ENCODE peak calls at places on chromosome 19, in four cellular contexts. One of them, this sample, is unnamed.

GRCh38 chr19:13016628-13017305 is 21.5 kb downstream of the NFIX start:
- DNase-seq in OCI-LY7: no peak
- DNase-seq in nephron progenitor cell: no peak
- DNase-seq in HFF-Myc: no peak
- DNase-seq in this sample: no peak

GRCh38 chr19:35249146-35249847 is 495 bp downstream of the LSR start:
- DNase-seq in OCI-LY7: peak; percentile 42
- DNase-seq in nephron progenitor cell: no peak
- DNase-seq in HFF-Myc: no peak
- DNase-seq in this sample: peak; percentile 45

GRCh38 chr19:17052439-17052838 is 22.8 kb downstream of the HAUS8 start:
- DNase-seq in OCI-LY7: peak; percentile 44
- DNase-seq in nephron progenitor cell: peak; percentile 48
- DNase-seq in HFF-Myc: no peak
- DNase-seq in this sample: no peak

GRCh38 chr19:42401365-42402303 is 11.5 kb upstream of the CNFN start:
- DNase-seq in OCI-LY7: peak; percentile 72
- DNase-seq in nephron progenitor cell: peak; percentile 89
- DNase-seq in HFF-Myc: peak; percentile 56
- DNase-seq in this sample: peak; percentile 80

GRCh38 chr19:17468302-17469091 is 1.8 kb upstream of the SLC27A1 start:
- DNase-seq in OCI-LY7: no peak
- DNase-seq in nephron progenitor cell: no peak
- DNase-seq in HFF-Myc: no peak
- DNase-seq in this sample: no peak

GRCh38 chr19:9009935-9010651 is at the start of gene MUC16:
- DNase-seq in OCI-LY7: no peak
- DNase-seq in nephron progenitor cell: no peak
- DNase-seq in HFF-Myc: no peak
- DNase-seq in this sample: no peak

GRCh38 chr19:40445637-40445944 is 1.5 kb upstream of the SERTAD3 start:
- DNase-seq in OCI-LY7: no peak
- DNase-seq in nephron progenitor cell: no peak
- DNase-seq in HFF-Myc: no peak
- DNase-seq in this sample: no peak

GRCh38 chr19:29383696-29384095 is 142.1 kb upstream of the VSTM2B start:
- DNase-seq in OCI-LY7: no peak
- DNase-seq in nephron progenitor cell: no peak
- DNase-seq in HFF-Myc: no peak
- DNase-seq in this sample: no peak

GRCh38 chr19:7216373-7216902 is 77.8 kb downstream of the INSR start:
- DNase-seq in OCI-LY7: no peak
- DNase-seq in nephron progenitor cell: no peak
- DNase-seq in HFF-Myc: no peak
- DNase-seq in this sample: peak; percentile 73

GRCh38 chr19:35451278-35452096 is 3.4 kb downstream of the FFAR2 start:
- DNase-seq in OCI-LY7: peak; percentile 43
- DNase-seq in nephron progenitor cell: no peak
- DNase-seq in HFF-Myc: no peak
- DNase-seq in this sample: peak; percentile 83

GRCh38 chr19:33125929-33126388 is 6.0 kb upstream of the WDR88 start:
- DNase-seq in OCI-LY7: peak; percentile 59
- DNase-seq in nephron progenitor cell: peak; percentile 53
- DNase-seq in HFF-Myc: peak; percentile 48
- DNase-seq in this sample: peak; percentile 84

GRCh38 chr19:57267294-57267693 is 13.0 kb upstream of the ZNF460 start:
- DNase-seq in OCI-LY7: no peak
- DNase-seq in nephron progenitor cell: no peak
- DNase-seq in HFF-Myc: no peak
- DNase-seq in this sample: no peak

GRCh38 chr19:7417671-7418324 is 69.1 kb downstream of the ARHGEF18 start:
- DNase-seq in OCI-LY7: no peak
- DNase-seq in nephron progenitor cell: no peak
- DNase-seq in HFF-Myc: no peak
- DNase-seq in this sample: no peak

GRCh38 chr19:32456406-32456805 is 50.8 kb downstream of the DPY19L3 start:
- DNase-seq in OCI-LY7: no peak
- DNase-seq in nephron progenitor cell: no peak
- DNase-seq in HFF-Myc: no peak
- DNase-seq in this sample: no peak

GRCh38 chr19:4057913-4058695 is 8.6 kb downstream of the ZBTB7A start:
- DNase-seq in OCI-LY7: no peak
- DNase-seq in nephron progenitor cell: no peak
- DNase-seq in HFF-Myc: peak; percentile 68
- DNase-seq in this sample: no peak
- TF ChIP-seq CTCF in OCI-LY7: no peak
- TF ChIP-seq CTCF in nephron progenitor cell: no peak
- TF ChIP-seq CTCF in HFF-Myc: peak; percentile 16
- TF ChIP-seq CTCF in this sample: no peak

DNA sequence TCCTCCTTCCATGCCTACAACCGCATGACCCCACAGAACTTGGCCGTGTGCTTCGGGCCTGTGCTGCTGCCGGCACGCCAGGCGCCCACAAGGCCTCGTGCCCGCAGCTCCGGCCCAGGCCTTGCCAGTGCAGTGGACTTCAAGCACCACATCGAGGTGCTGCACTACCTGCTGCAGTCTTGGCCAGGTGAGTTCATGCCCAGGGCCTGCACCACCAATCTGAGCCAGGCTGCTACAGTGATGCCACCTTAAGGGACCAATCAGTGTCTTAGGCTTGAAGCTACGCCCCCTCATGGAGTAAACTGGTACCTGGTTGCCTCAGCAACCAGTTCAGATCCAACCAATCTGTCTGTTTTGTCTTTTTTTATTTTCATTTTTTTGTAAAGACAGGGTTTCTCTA is 5.2 kb downstream of the SYDE1 start:
- DNase-seq in OCI-LY7: peak; percentile 13
- DNase-seq in nephron progenitor cell: no peak
- DNase-seq in HFF-Myc: no peak
- DNase-seq in this sample: no peak
- TF ChIP-seq CTCF in OCI-LY7: peak; percentile 37
- TF ChIP-seq CTCF in nephron progenitor cell: no peak
- TF ChIP-seq CTCF in HFF-Myc: no peak
- TF ChIP-seq CTCF in this sample: no peak

GRCh38 chr19:1943661-1944087 is 2.7 kb downstream of the CSNK1G2 start:
- DNase-seq in OCI-LY7: no peak
- DNase-seq in nephron progenitor cell: no peak
- DNase-seq in HFF-Myc: no peak
- DNase-seq in this sample: no peak

GRCh38 chr19:1944088-1944915 is 3.3 kb downstream of the CSNK1G2 start:
- DNase-seq in OCI-LY7: no peak
- DNase-seq in nephron progenitor cell: no peak
- DNase-seq in HFF-Myc: no peak
- DNase-seq in this sample: no peak

GRCh38 chr19:1941146-1942077 is at the start of gene CSNK1G2:
- DNase-seq in OCI-LY7: no peak
- DNase-seq in nephron progenitor cell: peak; percentile 37
- DNase-seq in HFF-Myc: no peak
- DNase-seq in this sample: no peak

GRCh38 chr19:1942934-1943555 is 2.1 kb downstream of the CSNK1G2 start:
- DNase-seq in OCI-LY7: peak; percentile 37
- DNase-seq in nephron progenitor cell: peak; percentile 30
- DNase-seq in HFF-Myc: no peak
- DNase-seq in this sample: no peak

DNA sequence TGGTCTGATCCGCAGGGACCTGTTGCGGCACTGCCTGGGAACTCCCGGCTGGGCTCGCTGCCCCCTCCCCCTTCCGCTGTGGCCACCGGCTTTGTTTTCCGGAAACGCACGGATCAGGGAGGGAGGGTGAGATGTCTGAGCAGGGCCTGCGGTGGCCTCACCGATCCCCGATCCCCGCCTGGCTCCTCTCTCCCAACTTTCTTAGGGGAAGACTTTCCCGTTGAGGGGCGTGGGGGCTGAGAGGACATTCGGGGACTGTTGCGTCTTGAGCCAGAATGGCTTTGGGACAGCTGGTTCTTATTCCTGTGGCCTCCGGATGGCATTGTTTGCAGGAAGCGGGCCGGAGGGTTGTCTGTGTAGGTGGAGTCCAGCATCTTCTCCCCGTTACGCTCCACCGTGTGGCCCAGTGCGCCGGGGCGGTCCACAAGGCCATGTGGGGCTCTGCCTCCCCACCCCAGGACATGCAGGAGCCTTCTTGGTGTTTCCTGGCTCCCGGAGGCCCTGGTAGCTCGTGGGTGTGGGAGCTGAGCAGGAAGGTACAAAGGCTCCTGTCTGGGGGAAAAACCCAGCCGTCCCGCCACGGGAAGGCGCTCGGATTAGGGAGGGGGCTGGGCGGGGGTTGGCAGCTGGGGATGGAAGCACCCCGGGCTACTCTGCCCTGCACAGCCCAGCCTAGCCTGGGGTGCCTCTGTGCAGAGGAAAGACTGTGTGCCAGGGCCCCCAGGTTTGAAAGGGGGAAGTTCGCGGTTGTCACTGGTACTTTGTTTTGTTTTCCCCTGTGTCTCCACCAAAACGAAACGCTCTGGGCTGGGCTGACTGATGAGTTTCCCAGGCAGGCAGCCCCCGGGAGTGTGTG is 1.3 kb downstream of the CSNK1G2 start:
- DNase-seq in OCI-LY7: peak; percentile 65
- DNase-seq in nephron progenitor cell: peak; percentile 82
- DNase-seq in HFF-Myc: peak; percentile 17
- DNase-seq in this sample: peak; percentile 85
- TF ChIP-seq CTCF in OCI-LY7: peak; percentile 24
- TF ChIP-seq CTCF in nephron progenitor cell: no peak
- TF ChIP-seq CTCF in HFF-Myc: no peak
- TF ChIP-seq CTCF in this sample: no peak

GRCh38 chr19:52570005-52570861 is at the start of gene ZNF701:
- DNase-seq in OCI-LY7: peak; percentile 92
- DNase-seq in nephron progenitor cell: peak; percentile 99
- DNase-seq in HFF-Myc: peak; percentile 63
- DNase-seq in this sample: peak; percentile 89
- TF ChIP-seq CTCF in OCI-LY7: no peak
- TF ChIP-seq CTCF in nephron progenitor cell: no peak
- TF ChIP-seq CTCF in HFF-Myc: peak; percentile 5
- TF ChIP-seq CTCF in this sample: no peak

DNA sequence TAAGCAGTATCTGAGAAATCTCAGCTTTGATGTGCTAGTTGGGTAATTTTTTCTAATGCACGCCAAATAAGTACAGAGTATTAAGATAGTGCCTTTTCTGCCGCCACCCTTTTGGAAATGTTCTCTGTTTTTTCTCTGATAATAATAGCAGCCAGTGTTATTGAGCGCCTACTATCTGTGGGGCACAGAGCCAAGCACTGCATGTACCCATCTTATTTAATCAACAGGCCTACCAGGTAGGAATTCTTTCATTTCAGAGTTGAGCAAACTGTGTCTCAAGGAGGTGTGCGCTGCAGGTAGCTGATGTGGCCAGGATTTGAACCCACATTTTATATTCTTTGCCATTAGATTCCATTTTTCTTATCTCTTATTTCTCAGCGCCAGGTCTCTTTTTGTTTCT is 1.4 kb downstream of the EPN1 start:
- DNase-seq in OCI-LY7: peak; percentile 34
- DNase-seq in nephron progenitor cell: no peak
- DNase-seq in HFF-Myc: no peak
- DNase-seq in this sample: no peak
- TF ChIP-seq CTCF in OCI-LY7: peak; percentile 66
- TF ChIP-seq CTCF in nephron progenitor cell: no peak
- TF ChIP-seq CTCF in HFF-Myc: no peak
- TF ChIP-seq CTCF in this sample: no peak

GRCh38 chr19:46205183-46205984 is 24.2 kb upstream of the IGFL1 start:
- DNase-seq in OCI-LY7: no peak
- DNase-seq in nephron progenitor cell: no peak
- DNase-seq in HFF-Myc: no peak
- DNase-seq in this sample: no peak

GRCh38 chr19:46202872-46203860 is 26.4 kb upstream of the IGFL1 start:
- DNase-seq in OCI-LY7: no peak
- DNase-seq in nephron progenitor cell: no peak
- DNase-seq in HFF-Myc: no peak
- DNase-seq in this sample: no peak

GRCh38 chr19:46204008-46204407 is 25.5 kb upstream of the IGFL1 start:
- DNase-seq in OCI-LY7: no peak
- DNase-seq in nephron progenitor cell: no peak
- DNase-seq in HFF-Myc: no peak
- DNase-seq in this sample: no peak

GRCh38 chr19:46201413-46202310 is 27.9 kb upstream of the IGFL1 start:
- DNase-seq in OCI-LY7: no peak
- DNase-seq in nephron progenitor cell: no peak
- DNase-seq in HFF-Myc: no peak
- DNase-seq in this sample: no peak

GRCh38 chr19:46202426-46202825 is 27.1 kb upstream of the IGFL1 start:
- DNase-seq in OCI-LY7: no peak
- DNase-seq in nephron progenitor cell: no peak
- DNase-seq in HFF-Myc: no peak
- DNase-seq in this sample: no peak
- TF ChIP-seq CTCF in OCI-LY7: no peak
- TF ChIP-seq CTCF in nephron progenitor cell: no peak
- TF ChIP-seq CTCF in HFF-Myc: no peak
- TF ChIP-seq CTCF in this sample: no peak

GRCh38 chr19:56066152-56067023 is 54.7 kb downstream of the ZNF787 start:
- DNase-seq in OCI-LY7: peak; percentile 67
- DNase-seq in nephron progenitor cell: peak; percentile 84
- DNase-seq in HFF-Myc: no peak
- DNase-seq in this sample: peak; percentile 76
- TF ChIP-seq CTCF in OCI-LY7: peak; percentile 93
- TF ChIP-seq CTCF in nephron progenitor cell: peak; percentile 86
- TF ChIP-seq CTCF in HFF-Myc: peak; percentile 89
- TF ChIP-seq CTCF in this sample: peak; percentile 89